ENCODE peak calls at places on chromosomes 4 and X, in five cellular contexts. M is K562, I is HepG2, Y is A549, L is GM12878. R is an unnamed sample.

GRCh38 chr4:107654694-107655093 is 65.3 kb downstream of the PAPSS1 start:
- DNase-seq in I (peak), Y (no peak), L (no peak), M (no peak), R (no peak)

GRCh38 chr4:162497564-162498167 is 333.9 kb upstream of the FSTL5 start:
- DNase-seq in L (no peak), I (peak), Y (peak), M (peak), R (peak)

GRCh38 chrX:46884799-46885198 is 27.4 kb upstream of the JADE3 start:
- DNase-seq in M (no peak), L (no peak), Y (no peak), I (no peak), R (no peak)

GRCh38 chr4:15690020-15690809 is 8.6 kb downstream of the FAM200B start:
- DNase-seq in I (peak), Y (peak), M (no peak), L (no peak), R (peak)

GRCh38 chrX:118550792-118551191 is 55.2 kb downstream of the DOCK11 start:
- DNase-seq in L (no peak), Y (no peak), M (no peak), I (no peak), R (no peak)

GRCh38 chr4:185566972-185567749 is 31.9 kb upstream of the PDLIM3 start:
- DNase-seq in L (no peak), I (peak), M (no peak), Y (no peak), R (no peak)

GRCh38 chr4:105992641-105993305 is 97.5 kb downstream of the NPNT start:
- DNase-seq in Y (no peak), I (no peak), L (no peak), M (no peak), R (no peak)

GRCh38 chr4:72513227-72513626 is 55.8 kb downstream of the ADAMTS3 start:
- DNase-seq in L (no peak), M (no peak), I (no peak), Y (no peak), R (no peak)

GRCh38 chr4:48944252-48944651 is 37.7 kb upstream of the OCIAD2 start:
- DNase-seq in Y (peak), I (no peak), L (no peak), M (peak), R (no peak)

GRCh38 chrX:119181491-119181890 is 53.9 kb upstream of the KIAA1210 start:
- DNase-seq in M (no peak), Y (peak), I (peak), L (no peak), R (peak)

GRCh38 chr4:181858746-181859145 is 384.5 kb upstream of the TENM3 start:
- DNase-seq in I (no peak), M (no peak), L (no peak), Y (no peak), R (no peak)

GRCh38 chr4:77074961-77075855 is 581 bp downstream of the CCNI start:
- DNase-seq in Y (no peak), L (no peak), M (peak), I (peak), R (peak)

GRCh38 chr4:140330311-140330900 is 43.0 kb upstream of the SCOC start:
- DNase-seq in I (peak), L (no peak), M (peak), Y (peak), R (peak)

GRCh38 chr4:3235030-3235345 is 14.0 kb upstream of the MSANTD1 start:
- DNase-seq in I (no peak), Y (no peak), M (no peak), L (no peak), R (no peak)

GRCh38 chr4:3232871-3233271 is 16.1 kb upstream of the MSANTD1 start:
- DNase-seq in I (no peak), Y (no peak), M (no peak), L (no peak), R (no peak)

GRCh38 chr4:3234171-3235029 is 14.6 kb upstream of the MSANTD1 start:
- DNase-seq in L (no peak), Y (no peak), I (no peak), M (no peak), R (no peak)

GRCh38 chr4:3232001-3232400 is 17.0 kb upstream of the MSANTD1 start:
- DNase-seq in L (no peak), M (no peak), Y (no peak), I (no peak), R (no peak)

GRCh38 chr4:3233391-3234071 is 15.4 kb upstream of the MSANTD1 start:
- DNase-seq in L (no peak), I (no peak), Y (no peak), M (peak), R (peak)
- TF ChIP-seq JUNB in L (no peak), I (no peak), Y (no peak), M (no peak), R (no peak)

DNA sequence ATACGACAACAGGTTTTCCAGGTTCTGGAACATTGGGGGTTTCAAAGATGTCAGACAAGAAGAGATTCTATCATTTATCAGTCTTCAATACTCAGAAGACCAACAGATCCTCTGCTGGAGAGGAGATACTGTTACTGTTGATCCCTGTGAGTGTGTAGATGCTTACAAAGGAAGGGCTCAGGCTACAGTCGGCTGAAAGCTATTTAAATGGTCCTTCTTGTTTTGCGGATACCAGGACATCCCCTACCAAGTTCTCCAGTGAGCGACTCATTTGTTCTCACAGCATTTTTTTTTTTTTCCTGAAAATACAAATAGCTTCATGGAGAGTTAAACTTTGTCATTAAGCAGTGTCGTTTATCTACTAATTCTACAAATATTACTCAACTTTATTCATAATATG is 201.6 kb downstream of the CAMK2D start:
- DNase-seq in M (no peak), L (no peak), I (no peak), Y (no peak), R (peak)
- TF ChIP-seq JUNB in M (no peak), L (no peak), I (no peak), Y (no peak), R (no peak)

GRCh38 chrX:133594156-133594555 is 178.9 kb upstream of the GPC4 start:
- DNase-seq in M (no peak), I (no peak), Y (no peak), L (no peak), R (no peak)

GRCh38 chrX:133593531-133593930 is 178.2 kb upstream of the GPC4 start:
- DNase-seq in M (no peak), Y (no peak), L (no peak), I (no peak), R (no peak)

GRCh38 chrX:133587818-133588217 is 172.5 kb upstream of the GPC4 start:
- DNase-seq in L (no peak), Y (no peak), M (no peak), I (no peak), R (no peak)

GRCh38 chrX:133588827-133589226 is 173.5 kb upstream of the GPC4 start:
- DNase-seq in L (no peak), I (no peak), M (no peak), Y (no peak), R (no peak)

GRCh38 chrX:133590703-133591505 is 175.6 kb upstream of the GPC4 start:
- DNase-seq in I (no peak), L (no peak), M (no peak), Y (no peak), R (no peak)
- TF ChIP-seq JUNB in I (no peak), L (no peak), M (no peak), Y (no peak), R (no peak)

DNA sequence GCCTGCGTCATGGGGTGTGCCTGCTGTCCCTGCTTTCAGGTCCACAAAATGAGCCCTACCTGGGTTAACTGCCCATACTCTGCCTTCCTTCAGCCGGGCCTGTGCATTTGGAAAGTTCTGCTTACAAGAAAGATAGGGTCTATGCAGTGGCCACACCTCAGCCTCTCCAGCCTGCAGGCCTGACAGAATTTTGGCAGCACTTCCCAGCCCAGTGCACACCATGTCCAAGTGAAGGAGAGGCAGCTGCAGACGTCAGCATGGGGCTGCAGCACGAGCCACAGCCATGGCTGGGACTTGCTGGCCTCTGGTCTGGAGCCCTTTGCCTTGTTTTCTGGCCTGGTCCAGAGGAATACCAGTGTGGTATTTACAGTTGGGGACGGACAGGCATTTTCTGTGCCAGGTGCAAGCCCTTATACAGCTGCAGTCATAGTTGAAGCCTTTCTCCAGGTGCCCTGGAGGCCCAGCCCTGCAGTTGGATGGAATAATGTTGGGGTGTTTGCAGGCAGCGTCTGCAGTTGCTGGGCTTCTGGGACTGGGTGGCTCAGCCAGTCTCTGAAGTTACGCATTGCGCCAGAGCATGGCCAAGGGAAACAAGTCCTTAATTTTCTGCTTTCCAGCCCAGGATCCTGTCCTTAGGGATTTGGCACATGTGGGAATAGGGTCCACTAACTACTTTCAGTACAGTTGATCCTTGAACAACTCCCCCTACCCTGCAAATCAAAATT is 26.2 kb downstream of the JADE1 start:
- DNase-seq in I (no peak), M (no peak), L (no peak), Y (no peak), R (no peak)
- TF ChIP-seq JUNB in I (no peak), M (no peak), L (no peak), Y (no peak), R (no peak)

DNA sequence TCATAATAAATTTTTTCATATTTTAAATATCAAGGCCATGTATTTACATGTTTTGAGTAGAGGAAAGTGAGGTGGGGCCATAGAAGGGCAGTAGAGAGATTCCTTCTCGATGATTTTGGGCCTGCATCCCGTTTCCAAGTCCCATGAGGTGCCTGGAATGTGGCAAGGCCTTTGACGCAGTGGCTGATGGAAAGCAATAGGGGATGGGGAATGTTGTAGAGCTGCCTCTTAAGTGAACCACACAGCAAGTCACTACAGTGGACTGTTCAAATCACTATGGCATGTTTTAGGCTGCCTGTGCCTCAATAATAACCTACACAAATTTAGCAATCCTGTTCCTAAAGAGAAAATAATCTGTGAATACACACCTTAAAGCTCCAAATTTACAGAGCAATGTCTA is 48.3 kb downstream of the ANXA5 start:
- DNase-seq in Y (no peak), L (no peak), M (no peak), I (no peak), R (peak)
- TF ChIP-seq JUNB in Y (no peak), L (no peak), M (no peak), I (no peak), R (no peak)

GRCh38 chr4:113584407-113585150 is 177.0 kb downstream of the CAMK2D start:
- DNase-seq in Y (no peak), L (no peak), M (peak), I (no peak), R (peak)
- TF ChIP-seq JUNB in Y (no peak), L (no peak), M (no peak), I (no peak), R (no peak)

GRCh38 chr4:119526786-119527550 is 101.6 kb downstream of the PDE5A start:
- DNase-seq in I (peak), M (no peak), Y (no peak), L (no peak), R (peak)
- TF ChIP-seq JUNB in I (no peak), M (no peak), Y (no peak), L (no peak), R (no peak)

R was measured in GM23338.